ENCODE peak calls at places on chromosomes 13 and 19, in seven cellular contexts. One of them, this sample, is unnamed.
A peak's percentile ranks its signal among the peaks of the same experiment; 100 is the strongest.

GRCh38 chr13:67568205-67568604 is 338.1 kb upstream of the PCDH9 start:
- DNase-seq in stimulated activated CD8-positive, alpha-beta memory T cell treated with anti-CD3 and anti-CD28 coated beads, Interleukin-7, amount 100 ng/mL, for 1 hour: no peak
- DNase-seq in OCI-M1: no peak
- DNase-seq in nucleus accumbens: no peak
- DNase-seq in heart left ventricle: no peak
- DNase-seq in NB4: no peak
- DNase-seq in neural progenitor cell: no peak
- DNase-seq in this sample: no peak

GRCh38 chr13:99431927-99432636 is 69.2 kb upstream of the TM9SF2 start:
- DNase-seq in stimulated activated CD8-positive, alpha-beta memory T cell treated with anti-CD3 and anti-CD28 coated beads, Interleukin-7, amount 100 ng/mL, for 1 hour: no peak
- DNase-seq in OCI-M1: no peak
- DNase-seq in nucleus accumbens: no peak
- DNase-seq in heart left ventricle: no peak
- DNase-seq in NB4: peak; percentile 26
- DNase-seq in neural progenitor cell: no peak
- DNase-seq in this sample: no peak

GRCh38 chr13:21240586-21240985 is 64.1 kb downstream of the MRPL57 start:
- DNase-seq in stimulated activated CD8-positive, alpha-beta memory T cell treated with anti-CD3 and anti-CD28 coated beads, Interleukin-7, amount 100 ng/mL, for 1 hour: no peak
- DNase-seq in OCI-M1: no peak
- DNase-seq in nucleus accumbens: no peak
- DNase-seq in heart left ventricle: no peak
- DNase-seq in NB4: no peak
- DNase-seq in neural progenitor cell: no peak
- DNase-seq in this sample: no peak

GRCh38 chr19:42596391-42597071 is 1.8 kb upstream of the CEACAM8 start:
- DNase-seq in stimulated activated CD8-positive, alpha-beta memory T cell treated with anti-CD3 and anti-CD28 coated beads, Interleukin-7, amount 100 ng/mL, for 1 hour: no peak
- DNase-seq in OCI-M1: peak; percentile 40
- DNase-seq in nucleus accumbens: no peak
- DNase-seq in heart left ventricle: peak; percentile 16
- DNase-seq in NB4: peak; percentile 8
- DNase-seq in neural progenitor cell: peak; percentile 54
- DNase-seq in this sample: no peak

GRCh38 chr13:77696006-77696862 is 1.3 kb upstream of the SLAIN1 start:
- DNase-seq in stimulated activated CD8-positive, alpha-beta memory T cell treated with anti-CD3 and anti-CD28 coated beads, Interleukin-7, amount 100 ng/mL, for 1 hour: no peak
- DNase-seq in OCI-M1: peak; percentile 71
- DNase-seq in nucleus accumbens: no peak
- DNase-seq in heart left ventricle: no peak
- DNase-seq in NB4: no peak
- DNase-seq in neural progenitor cell: peak; percentile 69
- DNase-seq in this sample: no peak

GRCh38 chr19:53646144-53646543 is 14.3 kb downstream of the DPRX start:
- DNase-seq in stimulated activated CD8-positive, alpha-beta memory T cell treated with anti-CD3 and anti-CD28 coated beads, Interleukin-7, amount 100 ng/mL, for 1 hour: no peak
- DNase-seq in OCI-M1: no peak
- DNase-seq in nucleus accumbens: no peak
- DNase-seq in heart left ventricle: no peak
- DNase-seq in NB4: no peak
- DNase-seq in neural progenitor cell: no peak
- DNase-seq in this sample: no peak

GRCh38 chr19:18098891-18099622 is 1.5 kb downstream of the MAST3 start:
- DNase-seq in stimulated activated CD8-positive, alpha-beta memory T cell treated with anti-CD3 and anti-CD28 coated beads, Interleukin-7, amount 100 ng/mL, for 1 hour: no peak
- DNase-seq in OCI-M1: peak; percentile 22
- DNase-seq in nucleus accumbens: no peak
- DNase-seq in heart left ventricle: no peak
- DNase-seq in NB4: no peak
- DNase-seq in neural progenitor cell: peak; percentile 50
- DNase-seq in this sample: no peak

GRCh38 chr19:15443838-15444237 is 5.9 kb downstream of the WIZ start:
- DNase-seq in stimulated activated CD8-positive, alpha-beta memory T cell treated with anti-CD3 and anti-CD28 coated beads, Interleukin-7, amount 100 ng/mL, for 1 hour: no peak
- DNase-seq in OCI-M1: no peak
- DNase-seq in nucleus accumbens: no peak
- DNase-seq in heart left ventricle: peak; percentile 36
- DNase-seq in NB4: no peak
- DNase-seq in neural progenitor cell: no peak
- DNase-seq in this sample: no peak

GRCh38 chr19:52739576-52739975 is 4.7 kb upstream of the ZNF611 start:
- DNase-seq in stimulated activated CD8-positive, alpha-beta memory T cell treated with anti-CD3 and anti-CD28 coated beads, Interleukin-7, amount 100 ng/mL, for 1 hour: no peak
- DNase-seq in OCI-M1: no peak
- DNase-seq in nucleus accumbens: no peak
- DNase-seq in heart left ventricle: no peak
- DNase-seq in NB4: no peak
- DNase-seq in neural progenitor cell: no peak
- DNase-seq in this sample: no peak

GRCh38 chr13:65926750-65927171 is 1303.4 kb downstream of the PCDH9 start:
- DNase-seq in stimulated activated CD8-positive, alpha-beta memory T cell treated with anti-CD3 and anti-CD28 coated beads, Interleukin-7, amount 100 ng/mL, for 1 hour: no peak
- DNase-seq in OCI-M1: peak; percentile 39
- DNase-seq in nucleus accumbens: no peak
- DNase-seq in heart left ventricle: peak; percentile 13
- DNase-seq in NB4: peak; percentile 24
- DNase-seq in neural progenitor cell: peak; percentile 60
- DNase-seq in this sample: no peak

GRCh38 chr19:19637186-19637522 is 6.3 kb downstream of the GMIP start:
- DNase-seq in stimulated activated CD8-positive, alpha-beta memory T cell treated with anti-CD3 and anti-CD28 coated beads, Interleukin-7, amount 100 ng/mL, for 1 hour: no peak
- DNase-seq in OCI-M1: no peak
- DNase-seq in nucleus accumbens: no peak
- DNase-seq in heart left ventricle: no peak
- DNase-seq in NB4: no peak
- DNase-seq in neural progenitor cell: no peak
- DNase-seq in this sample: no peak

GRCh38 chr19:19202707-19203011 is 555 bp downstream of the NR2C2AP start:
- DNase-seq in stimulated activated CD8-positive, alpha-beta memory T cell treated with anti-CD3 and anti-CD28 coated beads, Interleukin-7, amount 100 ng/mL, for 1 hour: no peak
- DNase-seq in OCI-M1: no peak
- DNase-seq in nucleus accumbens: no peak
- DNase-seq in heart left ventricle: no peak
- DNase-seq in NB4: no peak
- DNase-seq in neural progenitor cell: peak; percentile 23
- DNase-seq in this sample: peak; percentile 39

GRCh38 chr13:43529796-43530195 is 257.0 kb downstream of the ENOX1 start:
- DNase-seq in stimulated activated CD8-positive, alpha-beta memory T cell treated with anti-CD3 and anti-CD28 coated beads, Interleukin-7, amount 100 ng/mL, for 1 hour: no peak
- DNase-seq in OCI-M1: no peak
- DNase-seq in nucleus accumbens: no peak
- DNase-seq in heart left ventricle: no peak
- DNase-seq in NB4: no peak
- DNase-seq in neural progenitor cell: no peak
- DNase-seq in this sample: no peak

GRCh38 chr19:47725759-47726401 is 12.7 kb downstream of the EHD2 start:
- DNase-seq in stimulated activated CD8-positive, alpha-beta memory T cell treated with anti-CD3 and anti-CD28 coated beads, Interleukin-7, amount 100 ng/mL, for 1 hour: no peak
- DNase-seq in OCI-M1: no peak
- DNase-seq in nucleus accumbens: no peak
- DNase-seq in heart left ventricle: no peak
- DNase-seq in NB4: peak; percentile 87
- DNase-seq in neural progenitor cell: no peak
- DNase-seq in this sample: no peak

GRCh38 chr13:95128045-95128643 is 173.1 kb downstream of the ABCC4 start:
- DNase-seq in stimulated activated CD8-positive, alpha-beta memory T cell treated with anti-CD3 and anti-CD28 coated beads, Interleukin-7, amount 100 ng/mL, for 1 hour: no peak
- DNase-seq in OCI-M1: no peak
- DNase-seq in nucleus accumbens: no peak
- DNase-seq in heart left ventricle: no peak
- DNase-seq in NB4: no peak
- DNase-seq in neural progenitor cell: peak; percentile 21
- DNase-seq in this sample: no peak

GRCh38 chr13:104024416-104025170 is 958.4 kb upstream of the SLC10A2 start:
- DNase-seq in stimulated activated CD8-positive, alpha-beta memory T cell treated with anti-CD3 and anti-CD28 coated beads, Interleukin-7, amount 100 ng/mL, for 1 hour: no peak
- DNase-seq in OCI-M1: no peak
- DNase-seq in nucleus accumbens: no peak
- DNase-seq in heart left ventricle: no peak
- DNase-seq in NB4: no peak
- DNase-seq in neural progenitor cell: no peak
- DNase-seq in this sample: no peak

GRCh38 chr19:6076291-6076665 is 34.0 kb downstream of the RFX2 start:
- DNase-seq in stimulated activated CD8-positive, alpha-beta memory T cell treated with anti-CD3 and anti-CD28 coated beads, Interleukin-7, amount 100 ng/mL, for 1 hour: no peak
- DNase-seq in OCI-M1: no peak
- DNase-seq in nucleus accumbens: no peak
- DNase-seq in heart left ventricle: no peak
- DNase-seq in NB4: no peak
- DNase-seq in neural progenitor cell: no peak
- DNase-seq in this sample: no peak

GRCh38 chr19:35902870-35903475 is 644 bp downstream of the HCST start:
- DNase-seq in stimulated activated CD8-positive, alpha-beta memory T cell treated with anti-CD3 and anti-CD28 coated beads, Interleukin-7, amount 100 ng/mL, for 1 hour: no peak
- DNase-seq in OCI-M1: no peak
- DNase-seq in nucleus accumbens: no peak
- DNase-seq in heart left ventricle: no peak
- DNase-seq in NB4: no peak
- DNase-seq in neural progenitor cell: no peak
- DNase-seq in this sample: no peak

GRCh38 chr13:95660981-95661581 is 15.9 kb upstream of the DNAJC3 start:
- DNase-seq in stimulated activated CD8-positive, alpha-beta memory T cell treated with anti-CD3 and anti-CD28 coated beads, Interleukin-7, amount 100 ng/mL, for 1 hour: no peak
- DNase-seq in OCI-M1: peak; percentile 81
- DNase-seq in nucleus accumbens: no peak
- DNase-seq in heart left ventricle: peak; percentile 16
- DNase-seq in NB4: peak; percentile 54
- DNase-seq in neural progenitor cell: peak; percentile 56
- DNase-seq in this sample: no peak

GRCh38 chr13:31725841-31726240 is 13.5 kb upstream of the RXFP2 start:
- DNase-seq in stimulated activated CD8-positive, alpha-beta memory T cell treated with anti-CD3 and anti-CD28 coated beads, Interleukin-7, amount 100 ng/mL, for 1 hour: no peak
- DNase-seq in OCI-M1: no peak
- DNase-seq in nucleus accumbens: no peak
- DNase-seq in heart left ventricle: no peak
- DNase-seq in NB4: no peak
- DNase-seq in neural progenitor cell: no peak
- DNase-seq in this sample: no peak

GRCh38 chr19:51158474-51159129 is 16.5 kb downstream of the SIGLEC7 start:
- DNase-seq in stimulated activated CD8-positive, alpha-beta memory T cell treated with anti-CD3 and anti-CD28 coated beads, Interleukin-7, amount 100 ng/mL, for 1 hour: peak; percentile 62
- DNase-seq in OCI-M1: peak; percentile 82
- DNase-seq in nucleus accumbens: no peak
- DNase-seq in heart left ventricle: no peak
- DNase-seq in NB4: peak; percentile 74
- DNase-seq in neural progenitor cell: peak; percentile 69
- DNase-seq in this sample: no peak

GRCh38 chr19:4556574-4557185 is 2.8 kb downstream of the SEMA6B start:
- DNase-seq in stimulated activated CD8-positive, alpha-beta memory T cell treated with anti-CD3 and anti-CD28 coated beads, Interleukin-7, amount 100 ng/mL, for 1 hour: no peak
- DNase-seq in OCI-M1: peak; percentile 93
- DNase-seq in nucleus accumbens: no peak
- DNase-seq in heart left ventricle: no peak
- DNase-seq in NB4: peak; percentile 64
- DNase-seq in neural progenitor cell: peak; percentile 48
- DNase-seq in this sample: no peak

GRCh38 chr19:19461671-19462622 is 53.4 kb downstream of the TSSK6 start:
- DNase-seq in stimulated activated CD8-positive, alpha-beta memory T cell treated with anti-CD3 and anti-CD28 coated beads, Interleukin-7, amount 100 ng/mL, for 1 hour: no peak
- DNase-seq in OCI-M1: no peak
- DNase-seq in nucleus accumbens: no peak
- DNase-seq in heart left ventricle: peak; percentile 64
- DNase-seq in NB4: no peak
- DNase-seq in neural progenitor cell: peak; percentile 85
- DNase-seq in this sample: no peak

GRCh38 chr13:34748078-34748477 is 194.0 kb upstream of the NBEA start:
- DNase-seq in stimulated activated CD8-positive, alpha-beta memory T cell treated with anti-CD3 and anti-CD28 coated beads, Interleukin-7, amount 100 ng/mL, for 1 hour: no peak
- DNase-seq in OCI-M1: peak; percentile 14
- DNase-seq in nucleus accumbens: no peak
- DNase-seq in heart left ventricle: peak; percentile 72
- DNase-seq in NB4: peak; percentile 2
- DNase-seq in neural progenitor cell: no peak
- DNase-seq in this sample: no peak

GRCh38 chr19:19170053-19170945 is at the start of gene MEF2B:
- DNase-seq in stimulated activated CD8-positive, alpha-beta memory T cell treated with anti-CD3 and anti-CD28 coated beads, Interleukin-7, amount 100 ng/mL, for 1 hour: peak; percentile 43
- DNase-seq in OCI-M1: no peak
- DNase-seq in nucleus accumbens: no peak
- DNase-seq in heart left ventricle: peak; percentile 81
- DNase-seq in NB4: peak; percentile 85
- DNase-seq in neural progenitor cell: peak; percentile 94
- DNase-seq in this sample: no peak

GRCh38 chr19:41530761-41531301 is 45.1 kb upstream of the CEACAM21 start:
- DNase-seq in stimulated activated CD8-positive, alpha-beta memory T cell treated with anti-CD3 and anti-CD28 coated beads, Interleukin-7, amount 100 ng/mL, for 1 hour: no peak
- DNase-seq in OCI-M1: peak; percentile 47
- DNase-seq in nucleus accumbens: no peak
- DNase-seq in heart left ventricle: peak; percentile 46
- DNase-seq in NB4: peak; percentile 30
- DNase-seq in neural progenitor cell: no peak
- DNase-seq in this sample: no peak

GRCh38 chr19:2695288-2695866 is 7.1 kb downstream of the GNG7 start:
- DNase-seq in stimulated activated CD8-positive, alpha-beta memory T cell treated with anti-CD3 and anti-CD28 coated beads, Interleukin-7, amount 100 ng/mL, for 1 hour: no peak
- DNase-seq in OCI-M1: no peak
- DNase-seq in nucleus accumbens: peak; percentile 80
- DNase-seq in heart left ventricle: peak; percentile 67
- DNase-seq in NB4: no peak
- DNase-seq in neural progenitor cell: no peak
- DNase-seq in this sample: peak; percentile 56

GRCh38 chr13:18995259-18995873 is 186.3 kb downstream of the TUBA3C start:
- DNase-seq in stimulated activated CD8-positive, alpha-beta memory T cell treated with anti-CD3 and anti-CD28 coated beads, Interleukin-7, amount 100 ng/mL, for 1 hour: no peak
- DNase-seq in OCI-M1: no peak
- DNase-seq in nucleus accumbens: no peak
- DNase-seq in heart left ventricle: no peak
- DNase-seq in NB4: no peak
- DNase-seq in neural progenitor cell: no peak
- DNase-seq in this sample: no peak

GRCh38 chr19:6720369-6721112 is at the start of gene C3:
- DNase-seq in stimulated activated CD8-positive, alpha-beta memory T cell treated with anti-CD3 and anti-CD28 coated beads, Interleukin-7, amount 100 ng/mL, for 1 hour: no peak
- DNase-seq in OCI-M1: peak; percentile 4
- DNase-seq in nucleus accumbens: no peak
- DNase-seq in heart left ventricle: peak; percentile 49
- DNase-seq in NB4: peak; percentile 74
- DNase-seq in neural progenitor cell: no peak
- DNase-seq in this sample: no peak

GRCh38 chr13:50400930-50401553 is 385.8 kb downstream of the KCNRG start:
- DNase-seq in stimulated activated CD8-positive, alpha-beta memory T cell treated with anti-CD3 and anti-CD28 coated beads, Interleukin-7, amount 100 ng/mL, for 1 hour: no peak
- DNase-seq in OCI-M1: no peak
- DNase-seq in nucleus accumbens: peak; percentile 8
- DNase-seq in heart left ventricle: no peak
- DNase-seq in NB4: no peak
- DNase-seq in neural progenitor cell: no peak
- DNase-seq in this sample: no peak

GRCh38 chr13:79295906-79296564 is 110.0 kb downstream of the RBM26 start:
- DNase-seq in stimulated activated CD8-positive, alpha-beta memory T cell treated with anti-CD3 and anti-CD28 coated beads, Interleukin-7, amount 100 ng/mL, for 1 hour: no peak
- DNase-seq in OCI-M1: no peak
- DNase-seq in nucleus accumbens: no peak
- DNase-seq in heart left ventricle: no peak
- DNase-seq in NB4: no peak
- DNase-seq in neural progenitor cell: no peak
- DNase-seq in this sample: no peak

GRCh38 chr13:51125495-51126226 is 14.6 kb upstream of the C13orf42 start:
- DNase-seq in stimulated activated CD8-positive, alpha-beta memory T cell treated with anti-CD3 and anti-CD28 coated beads, Interleukin-7, amount 100 ng/mL, for 1 hour: no peak
- DNase-seq in OCI-M1: peak; percentile 72
- DNase-seq in nucleus accumbens: peak; percentile 4
- DNase-seq in heart left ventricle: peak; percentile 38
- DNase-seq in NB4: peak; percentile 77
- DNase-seq in neural progenitor cell: peak; percentile 85
- DNase-seq in this sample: peak; percentile 9

GRCh38 chr19:1063030-1063908 is 3.7 kb upstream of the ARHGAP45 start:
- DNase-seq in stimulated activated CD8-positive, alpha-beta memory T cell treated with anti-CD3 and anti-CD28 coated beads, Interleukin-7, amount 100 ng/mL, for 1 hour: no peak
- DNase-seq in OCI-M1: peak; percentile 38
- DNase-seq in nucleus accumbens: no peak
- DNase-seq in heart left ventricle: no peak
- DNase-seq in NB4: peak; percentile 56
- DNase-seq in neural progenitor cell: no peak
- DNase-seq in this sample: no peak

GRCh38 chr13:93037780-93038179 is 188.8 kb upstream of the GPC6 start:
- DNase-seq in stimulated activated CD8-positive, alpha-beta memory T cell treated with anti-CD3 and anti-CD28 coated beads, Interleukin-7, amount 100 ng/mL, for 1 hour: no peak
- DNase-seq in OCI-M1: no peak
- DNase-seq in nucleus accumbens: no peak
- DNase-seq in heart left ventricle: no peak
- DNase-seq in NB4: no peak
- DNase-seq in neural progenitor cell: no peak
- DNase-seq in this sample: no peak

GRCh38 chr19:56153507-56153906 is 12.4 kb downstream of the ZNF444 start:
- DNase-seq in stimulated activated CD8-positive, alpha-beta memory T cell treated with anti-CD3 and anti-CD28 coated beads, Interleukin-7, amount 100 ng/mL, for 1 hour: no peak
- DNase-seq in OCI-M1: no peak
- DNase-seq in nucleus accumbens: no peak
- DNase-seq in heart left ventricle: no peak
- DNase-seq in NB4: no peak
- DNase-seq in neural progenitor cell: peak; percentile 84
- DNase-seq in this sample: no peak

GRCh38 chr19:18833849-18834643 is 2.3 kb downstream of the UPF1 start:
- DNase-seq in stimulated activated CD8-positive, alpha-beta memory T cell treated with anti-CD3 and anti-CD28 coated beads, Interleukin-7, amount 100 ng/mL, for 1 hour: no peak
- DNase-seq in OCI-M1: no peak
- DNase-seq in nucleus accumbens: no peak
- DNase-seq in heart left ventricle: no peak
- DNase-seq in NB4: no peak
- DNase-seq in neural progenitor cell: peak; percentile 71
- DNase-seq in this sample: no peak

GRCh38 chr13:27924529-27925141 is 4.8 kb downstream of the PDX1 start:
- DNase-seq in stimulated activated CD8-positive, alpha-beta memory T cell treated with anti-CD3 and anti-CD28 coated beads, Interleukin-7, amount 100 ng/mL, for 1 hour: no peak
- DNase-seq in OCI-M1: no peak
- DNase-seq in nucleus accumbens: no peak
- DNase-seq in heart left ventricle: no peak
- DNase-seq in NB4: no peak
- DNase-seq in neural progenitor cell: peak; percentile 42
- DNase-seq in this sample: no peak